ENCODE peak calls at places on chromosomes 7 and 10, in five cellular contexts. U, Y, K, X and V are unnamed samples.

GRCh38 chr10:119644215-119644826 is 6.9 kb upstream of the BAG3 start:
- DNase-seq in U (no peak), Y (no peak), K (no peak), X (no peak), V (no peak)

GRCh38 chr7:158587425-158588084 is at the start of gene PTPRN2:
- DNase-seq in U (peak; percentile 77), Y (peak; percentile 54), K (peak; percentile 26), X (peak; percentile 99), V (peak; percentile 82)

GRCh38 chr7:29754874-29755490 is 51.3 kb upstream of the WIPF3 start:
- DNase-seq in U (no peak), Y (no peak), K (no peak), X (no peak), V (no peak)

GRCh38 chr10:22315455-22316285 is 518 bp upstream of the COMMD3 start:
- DNase-seq in U (no peak), Y (no peak), K (peak; percentile 14), X (peak; percentile 81), V (peak; percentile 36)

GRCh38 chr7:157875230-157876179 is 538.7 kb downstream of the DNAJB6 start:
- DNase-seq in U (peak; percentile 57), Y (no peak), K (no peak), X (peak; percentile 69), V (no peak)

GRCh38 chr10:50536617-50537252 is 87.0 kb downstream of the SGMS1 start:
- DNase-seq in U (no peak), Y (no peak), K (no peak), X (no peak), V (no peak)

GRCh38 chr10:133158756-133159610 is 1.0 kb upstream of the KNDC1 start:
- DNase-seq in U (no peak), Y (no peak), K (no peak), X (peak; percentile 46), V (no peak)

GRCh38 chr7:158238616-158239289 is 348.9 kb downstream of the PTPRN2 start:
- DNase-seq in U (peak; percentile 23), Y (no peak), K (no peak), X (peak; percentile 7), V (no peak)

GRCh38 chr7:13017325-13017853 is 330.0 kb downstream of the ARL4A start:
- DNase-seq in U (no peak), Y (peak; percentile 81), K (no peak), X (no peak), V (peak; percentile 59)

GRCh38 chr10:80411267-80411668 is 2.9 kb downstream of the PRXL2A start:
- DNase-seq in U (peak; percentile 43), Y (no peak), K (no peak), X (no peak), V (no peak)

GRCh38 chr7:105808703-105809590 is 67.5 kb downstream of the ATXN7L1 start:
- DNase-seq in U (peak; percentile 59), Y (peak; percentile 44), K (no peak), X (peak; percentile 31), V (peak; percentile 55)

GRCh38 chr10:16527452-16527851 is 5.8 kb upstream of the C1QL3 start:
- DNase-seq in U (no peak), Y (no peak), K (no peak), X (no peak), V (no peak)

GRCh38 chr7:100895701-100895955 is at the start of gene ACHE:
- DNase-seq in U (no peak), Y (no peak), K (no peak), X (peak; percentile 85), V (no peak)

GRCh38 chr7:100895956-100896742 is 461 bp upstream of the ACHE start:
- DNase-seq in U (peak; percentile 54), Y (no peak), K (no peak), X (peak; percentile 82), V (no peak)

GRCh38 chr7:100897772-100898454 is 2.2 kb upstream of the ACHE start:
- DNase-seq in U (no peak), Y (no peak), K (no peak), X (peak; percentile 68), V (no peak)

GRCh38 chr7:100896743-100897051 is 1.0 kb upstream of the ACHE start:
- DNase-seq in U (no peak), Y (no peak), K (no peak), X (no peak), V (no peak)

DNA sequence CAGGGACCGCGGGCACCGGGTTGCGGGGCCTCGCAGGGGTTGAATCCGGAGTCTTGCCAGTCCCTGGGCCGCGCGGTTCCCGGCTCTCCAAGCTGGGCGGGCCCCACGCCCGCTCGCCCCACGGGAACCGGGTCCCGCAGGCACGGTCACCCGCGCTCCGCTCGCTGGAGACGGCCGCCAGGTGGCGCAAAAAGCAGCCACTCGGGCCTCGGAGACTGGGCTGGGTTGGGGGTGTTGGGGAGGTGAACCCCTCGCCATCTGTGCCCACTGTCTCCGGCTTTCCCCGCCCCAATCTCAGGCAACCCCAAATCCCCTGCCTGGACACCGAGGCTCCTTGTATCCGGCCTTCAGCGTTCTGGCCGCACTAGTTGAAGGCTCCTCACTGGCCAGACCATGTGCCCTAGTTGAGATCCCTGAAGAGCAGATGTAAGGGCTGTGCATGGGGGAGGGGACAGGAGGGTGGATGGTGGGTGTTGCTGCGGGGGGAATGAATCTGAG is 1.5 kb upstream of the ACHE start:
- DNase-seq in U (peak; percentile 63), Y (no peak), K (no peak), X (peak; percentile 77), V (no peak)
- H3K27ac ChIP-seq in U (no peak overlapping the region), Y (no peak overlapping the region), K (no peak overlapping the region), X (peak overlapping the region; percentile 48), V (no peak overlapping the region)

GRCh38 chr7:74466196-74466813 is 12.6 kb downstream of the GTF2IRD1 start:
- DNase-seq in U (peak; percentile 71), Y (no peak), K (no peak), X (no peak), V (no peak)

GRCh38 chr7:74462707-74463100 is 9.0 kb downstream of the GTF2IRD1 start:
- DNase-seq in U (no peak), Y (no peak), K (no peak), X (no peak), V (no peak)

GRCh38 chr7:74467876-74468275 is 14.2 kb downstream of the GTF2IRD1 start:
- DNase-seq in U (no peak), Y (no peak), K (no peak), X (no peak), V (no peak)

GRCh38 chr7:74461970-74462706 is 8.4 kb downstream of the GTF2IRD1 start:
- DNase-seq in U (no peak), Y (no peak), K (no peak), X (no peak), V (no peak)

GRCh38 chr7:74464931-74465906 is 11.5 kb downstream of the GTF2IRD1 start:
- DNase-seq in U (peak; percentile 81), Y (no peak), K (no peak), X (no peak), V (no peak)
- H3K27ac ChIP-seq in U (peak overlapping the region; percentile 3), Y (no peak overlapping the region), K (peak overlapping the region; percentile 69), X (no peak overlapping the region), V (peak overlapping the region; percentile 95)

GRCh38 chr10:12484945-12485805 is 135.8 kb downstream of the CAMK1D start:
- DNase-seq in U (peak; percentile 34), Y (no peak), K (no peak), X (no peak), V (no peak)
- H3K27ac ChIP-seq in U (no peak overlapping the region), Y (no peak overlapping the region), K (no peak overlapping the region), X (no peak overlapping the region), V (no peak overlapping the region)

GRCh38 chr7:49769285-49769857 is 4.1 kb upstream of the VWC2 start:
- DNase-seq in U (no peak), Y (no peak), K (no peak), X (no peak), V (no peak)

GRCh38 chr7:49768254-49768653 is 5.2 kb upstream of the VWC2 start:
- DNase-seq in U (no peak), Y (no peak), K (no peak), X (no peak), V (no peak)

GRCh38 chr7:49766966-49767365 is 6.5 kb upstream of the VWC2 start:
- DNase-seq in U (no peak), Y (no peak), K (no peak), X (no peak), V (no peak)

GRCh38 chr7:49767719-49768118 is 5.7 kb upstream of the VWC2 start:
- DNase-seq in U (no peak), Y (no peak), K (no peak), X (no peak), V (no peak)

GRCh38 chr7:49768835-49769234 is 4.6 kb upstream of the VWC2 start:
- DNase-seq in U (no peak), Y (no peak), K (no peak), X (no peak), V (no peak)
- H3K27ac ChIP-seq in U (no peak overlapping the region), Y (no peak overlapping the region), K (no peak overlapping the region), X (no peak overlapping the region), V (no peak overlapping the region)